ENCODE peak calls at places on chromosomes 1 and 21, in five cellular contexts. A is mesothelial cell of epicardium, C is PC-9, B is PC-3, O is breast epithelium. J is an unnamed sample.

GRCh38 chr1:154557939-154558609 is 388 bp downstream of the UBE2Q1 start:
- DNase-seq in O (peak; percentile 53), A (peak; percentile 43), B (no peak), C (peak; percentile 28), J (no peak)

GRCh38 chr1:204826970-204827369 is 43.7 kb upstream of the NFASC start:
- DNase-seq in C (no peak), O (no peak), A (no peak), B (peak; percentile 48), J (no peak)

GRCh38 chr21:35511298-35512162 is 462.4 kb upstream of the RUNX1 start:
- DNase-seq in A (no peak), B (peak; percentile 89), O (no peak), C (peak; percentile 29), J (no peak)

GRCh38 chr1:169250022-169250421 is 117.6 kb downstream of the NME7 start:
- DNase-seq in O (no peak), C (no peak), B (no peak), A (no peak), J (no peak)

GRCh38 chr1:35873243-35873642 is 9.8 kb upstream of the AGO1 start:
- DNase-seq in C (no peak), O (no peak), A (no peak), B (no peak), J (no peak)

GRCh38 chr1:157626099-157626498 is 28.2 kb upstream of the FCRL4 start:
- DNase-seq in O (no peak), B (peak; percentile 20), A (no peak), C (no peak), J (no peak)

GRCh38 chr21:45266518-45267389 is 20.9 kb downstream of the POFUT2 start:
- DNase-seq in A (no peak), C (no peak), O (peak; percentile 16), B (no peak), J (no peak)

GRCh38 chr1:232655041-232655745 is 25.3 kb upstream of the SIPA1L2 start:
- DNase-seq in A (no peak), C (no peak), O (no peak), B (peak; percentile 81), J (no peak)

GRCh38 chr1:3372317-3372716 is 82.1 kb upstream of the ARHGEF16 start:
- DNase-seq in B (no peak), O (no peak), C (no peak), A (no peak), J (no peak)

GRCh38 chr1:22681564-22682276 is 28.7 kb downstream of the C1QB start:
- DNase-seq in C (no peak), B (no peak), O (no peak), A (no peak), J (no peak)

GRCh38 chr1:108661030-108661609 is at the start of gene HENMT1:
- DNase-seq in C (peak; percentile 58), B (peak; percentile 22), A (peak; percentile 31), O (peak; percentile 35), J (no peak)

GRCh38 chr1:44705938-44706337 is 25.0 kb downstream of the RNU5D-1 start:
- DNase-seq in B (no peak), C (no peak), A (no peak), O (no peak), J (no peak)

GRCh38 chr1:26278835-26279597 is 870 bp upstream of the SH3BGRL3 start:
- DNase-seq in C (peak; percentile 42), B (peak; percentile 93), O (no peak), A (no peak), J (no peak)

GRCh38 chr1:185741551-185741950 is 7.4 kb downstream of the HMCN1 start:
- DNase-seq in C (no peak), A (no peak), O (no peak), B (no peak), J (no peak)

GRCh38 chr1:200699871-200700270 is 30.2 kb upstream of the DDX59 start:
- DNase-seq in O (no peak), A (no peak), C (no peak), B (no peak), J (no peak)

GRCh38 chr1:103788377-103788776 is 38.7 kb downstream of the AMY1C start:
- DNase-seq in A (no peak), O (no peak), C (no peak), B (peak; percentile 60), J (no peak)

GRCh38 chr1:226436855-226437491 is 29.1 kb upstream of the PARP1 start:
- DNase-seq in O (peak; percentile 66), C (no peak), A (no peak), B (no peak), J (no peak)

GRCh38 chr21:15293251-15293650 is 228.5 kb upstream of the NRIP1 start:
- DNase-seq in B (peak; percentile 94), O (no peak), C (peak; percentile 43), A (no peak), J (no peak)

GRCh38 chr1:15974855-15975254 is 1.0 kb downstream of the ZBTB17 start:
- DNase-seq in O (no peak), A (no peak), B (no peak), C (no peak), J (no peak)

DNA sequence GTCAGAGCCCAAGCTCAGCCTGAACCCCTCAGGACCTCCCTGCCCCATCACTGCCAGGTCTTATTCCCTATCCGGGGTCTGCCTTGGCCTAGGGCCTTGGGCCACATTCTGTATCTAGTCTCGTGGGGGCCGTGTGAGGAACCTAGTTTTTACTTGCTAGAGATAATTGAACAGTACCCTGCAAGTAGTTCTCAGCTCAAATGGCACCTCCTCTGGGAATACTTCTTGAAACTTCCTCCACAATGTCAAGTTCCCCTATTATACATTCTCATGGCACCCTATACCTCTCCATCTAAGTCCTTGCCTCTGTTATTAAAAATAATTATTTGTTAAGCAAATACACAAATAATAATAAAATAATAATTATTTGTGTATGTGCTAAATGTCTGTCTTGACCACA is 32.9 kb upstream of the CSF1 start:
- DNase-seq in A (no peak), C (no peak), O (no peak), B (no peak), J (no peak)
- TF ChIP-seq CTCF in A (no peak), C (peak; percentile 12), O (no peak), B (no peak), J (no peak)

GRCh38 chr1:88455857-88456256 is 228.2 kb upstream of the PKN2 start:
- DNase-seq in O (no peak), B (no peak), A (no peak), C (no peak), J (no peak)
- TF ChIP-seq CTCF in O (no peak), B (no peak), A (no peak), C (no peak), J (no peak)

GRCh38 chr21:30839304-30839703 is 9.7 kb upstream of the KRTAP7-1 start:
- DNase-seq in C (no peak), B (peak; percentile 75), O (no peak), A (no peak), J (no peak)

GRCh38 chr21:30838536-30838935 is 9.0 kb upstream of the KRTAP7-1 start:
- DNase-seq in B (no peak), O (no peak), C (no peak), A (no peak), J (no peak)

GRCh38 chr21:30842990-30843389 is 13.4 kb upstream of the KRTAP7-1 start:
- DNase-seq in C (no peak), O (no peak), A (no peak), B (no peak), J (no peak)
- TF ChIP-seq CTCF in C (peak; percentile 20), O (no peak), A (peak; percentile 57), B (peak; percentile 35), J (no peak)

GRCh38 chr1:73671530-73671929 is 526.4 kb downstream of the LRRIQ3 start:
- DNase-seq in C (no peak), A (no peak), B (no peak), O (no peak), J (no peak)

GRCh38 chr1:73673980-73674379 is 524.0 kb downstream of the LRRIQ3 start:
- DNase-seq in A (no peak), C (no peak), O (no peak), B (no peak), J (no peak)

DNA sequence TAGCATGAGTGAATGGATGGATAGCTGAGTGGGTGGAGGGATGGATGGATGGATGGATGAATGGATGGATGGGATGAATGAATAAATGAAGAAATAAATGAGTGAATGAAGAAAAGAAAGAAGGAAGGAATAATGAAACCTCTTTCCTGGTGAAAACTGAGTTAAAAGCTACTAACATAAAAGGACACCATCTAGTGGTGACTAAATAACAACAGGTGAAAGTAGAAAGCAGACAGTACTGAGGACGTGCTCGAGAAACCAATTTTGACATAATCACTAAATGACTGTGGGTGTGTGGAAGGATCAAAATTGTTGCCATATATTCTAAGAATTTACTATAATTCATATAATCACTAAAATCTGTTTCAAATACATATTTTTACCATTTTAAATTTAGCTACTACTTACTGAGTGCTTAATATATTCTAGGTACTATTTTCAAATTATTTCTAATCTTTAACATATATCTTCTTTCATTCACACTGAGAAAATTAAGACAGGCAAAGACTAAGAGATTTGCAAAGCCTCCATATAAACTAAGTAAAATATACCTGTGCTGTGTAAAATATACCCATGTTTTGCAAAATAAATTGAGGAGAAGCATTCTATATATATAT is 522.9 kb downstream of the LRRIQ3 start:
- DNase-seq in C (no peak), O (no peak), B (peak; percentile 20), A (no peak), J (no peak)
- TF ChIP-seq CTCF in C (peak; percentile 75), O (peak; percentile 48), B (peak; percentile 72), A (peak; percentile 36), J (peak; percentile 63)

J was measured in D721Med.